ENCODE peak calls at places on chromosomes 2 and 18, in ten cellular contexts. L is OCI-LY7, Y is IMR-90, J is heart right ventricle, G is astrocyte, I is MM.1S, X is GM23338, A is dorsolateral prefrontal cortex, R is RWPE2, W is tibial nerve. Q is an unnamed sample.

GRCh38 chr2:113977660-113978523 is 88.0 kb downstream of the ACTR3 start:
- DNase-seq in L (no peak), Y (peak), J (no peak), G (peak), I (no peak), X (peak), A (no peak), R (no peak), W (no peak), Q (no peak)

GRCh38 chr2:229445501-229446294 is 174.6 kb upstream of the PID1 start:
- DNase-seq in L (no peak), Y (peak), J (peak), G (peak), I (no peak), X (no peak), A (no peak), R (no peak), W (peak), Q (no peak)

GRCh38 chr18:3319399-3319798 is 57.5 kb downstream of the MYL12B start:
- DNase-seq in L (no peak), Y (no peak), J (no peak), G (peak), I (no peak), X (no peak), A (no peak), R (no peak), W (no peak), Q (no peak)

GRCh38 chr2:241545113-241545512 is 13.4 kb upstream of the BOK start:
- DNase-seq in L (no peak), Y (peak), J (no peak), G (peak), I (no peak), X (no peak), A (no peak), R (no peak), W (no peak), Q (no peak)

GRCh38 chr2:69686855-69687254 is 43.3 kb upstream of the AAK1 start:
- DNase-seq in L (no peak), Y (no peak), J (no peak), G (no peak), I (no peak), X (no peak), A (no peak), R (no peak), W (no peak), Q (no peak)

GRCh38 chr2:120797421-120798289 is 62.0 kb downstream of the GLI2 start:
- DNase-seq in L (no peak), Y (no peak), J (no peak), G (no peak), I (no peak), X (peak), A (no peak), R (no peak), W (no peak), Q (no peak)

GRCh38 chr2:16214861-16215260 is 274.5 kb downstream of the MYCN start:
- DNase-seq in L (no peak), Y (no peak), J (no peak), G (no peak), I (no peak), X (no peak), A (no peak), R (no peak), W (no peak), Q (no peak)

GRCh38 chr2:28565720-28566295 is 69.9 kb downstream of the PLB1 start:
- DNase-seq in L (no peak), Y (no peak), J (no peak), G (no peak), I (no peak), X (peak), A (no peak), R (peak), W (no peak), Q (no peak)

GRCh38 chr2:195407782-195408181 is 249.2 kb upstream of the SLC39A10 start:
- DNase-seq in L (no peak), Y (peak), J (no peak), G (peak), I (no peak), X (no peak), A (no peak), R (no peak), W (no peak), Q (no peak)

GRCh38 chr18:64165906-64166305 is 17.0 kb upstream of the LINC00305 start:
- DNase-seq in L (no peak), Y (no peak), J (no peak), G (peak), I (no peak), X (no peak), A (no peak), R (no peak), W (no peak), Q (no peak)

GRCh38 chr2:120669121-120669952 is 66.3 kb upstream of the GLI2 start:
- DNase-seq in L (peak), Y (peak), J (no peak), G (peak), I (no peak), X (peak), A (no peak), R (no peak), W (no peak), Q (no peak)

GRCh38 chr2:109016376-109016775 is 27.4 kb upstream of the EDAR start:
- DNase-seq in L (no peak), Y (no peak), J (no peak), G (no peak), I (no peak), X (no peak), A (no peak), R (no peak), W (no peak), Q (no peak)

GRCh38 chr2:241558532-241559488 is at the start of gene BOK:
- DNase-seq in L (no peak), Y (peak), J (peak), G (peak), I (no peak), X (peak), A (peak), R (peak), W (no peak), Q (no peak)

GRCh38 chr18:76679877-76680276 is 142.5 kb upstream of the ZNF236 start:
- DNase-seq in L (no peak), Y (no peak), J (no peak), G (no peak), I (no peak), X (peak), A (no peak), R (no peak), W (no peak), Q (no peak)

GRCh38 chr2:224802407-224802806 is 86.2 kb upstream of the CCDC195 start:
- DNase-seq in L (no peak), Y (peak), J (no peak), G (peak), I (no peak), X (no peak), A (no peak), R (no peak), W (no peak), Q (no peak)

GRCh38 chr2:207914716-207915115 is 110.6 kb downstream of the PLEKHM3 start:
- DNase-seq in L (no peak), Y (no peak), J (no peak), G (no peak), I (no peak), X (no peak), A (no peak), R (no peak), W (no peak), Q (no peak)

GRCh38 chr2:1632006-1632348 is 112.3 kb downstream of the PXDN start:
- DNase-seq in L (no peak), Y (peak), J (no peak), G (peak), I (peak), X (no peak), A (no peak), R (peak), W (no peak), Q (no peak)

GRCh38 chr2:38526195-38526594 is 76.5 kb downstream of the HNRNPLL start:
- DNase-seq in L (no peak), Y (peak), J (no peak), G (no peak), I (no peak), X (no peak), A (no peak), R (no peak), W (no peak), Q (no peak)

GRCh38 chr2:101844055-101844635 is 146.6 kb downstream of the MAP4K4 start:
- DNase-seq in L (no peak), Y (peak), J (no peak), G (peak), I (no peak), X (no peak), A (no peak), R (no peak), W (no peak), Q (no peak)

GRCh38 chr2:140154711-140155110 is 1374.5 kb upstream of the NXPH2 start:
- DNase-seq in L (no peak), Y (no peak), J (no peak), G (no peak), I (no peak), X (no peak), A (no peak), R (no peak), W (no peak), Q (no peak)

GRCh38 chr2:111160758-111161157 is 40.0 kb downstream of the BCL2L11 start:
- DNase-seq in L (no peak), Y (peak), J (no peak), G (peak), I (no peak), X (no peak), A (no peak), R (no peak), W (no peak), Q (no peak)

GRCh38 chr2:228059735-228060134 is 121.8 kb downstream of the SPHKAP start:
- DNase-seq in L (no peak), Y (no peak), J (no peak), G (no peak), I (no peak), X (no peak), A (no peak), R (no peak), W (no peak), Q (no peak)

GRCh38 chr2:225100269-225100668 is 58.0 kb upstream of the DOCK10 start:
- DNase-seq in L (no peak), Y (peak), J (no peak), G (peak), I (no peak), X (peak), A (no peak), R (no peak), W (no peak), Q (no peak)

GRCh38 chr18:55546873-55547704 is 40.9 kb downstream of the TCF4 start:
- DNase-seq in L (no peak), Y (peak), J (no peak), G (peak), I (no peak), X (no peak), A (no peak), R (no peak), W (no peak), Q (no peak)

GRCh38 chr2:32485399-32485798 is 128.6 kb downstream of the BIRC6 start:
- DNase-seq in L (no peak), Y (peak), J (no peak), G (no peak), I (no peak), X (no peak), A (no peak), R (no peak), W (no peak), Q (no peak)

GRCh38 chr2:85549095-85549494 is 10.1 kb downstream of the MAT2A start:
- DNase-seq in L (no peak), Y (no peak), J (no peak), G (no peak), I (no peak), X (no peak), A (no peak), R (no peak), W (no peak), Q (no peak)

GRCh38 chr2:162710282-162710891 is 128.2 kb downstream of the KCNH7 start:
- DNase-seq in L (no peak), Y (no peak), J (no peak), G (peak), I (no peak), X (no peak), A (no peak), R (no peak), W (no peak), Q (no peak)

GRCh38 chr2:115165529-115166109 is 723.2 kb downstream of the DPP10 start:
- DNase-seq in L (peak), Y (peak), J (no peak), G (peak), I (peak), X (peak), A (no peak), R (no peak), W (no peak), Q (no peak)

GRCh38 chr2:106139575-106139935 is 54.5 kb downstream of the UXS1 start:
- DNase-seq in L (no peak), Y (no peak), J (no peak), G (no peak), I (no peak), X (no peak), A (no peak), R (no peak), W (no peak), Q (no peak)
- H3K27ac ChIP-seq in L (no peak), Y (peak), J (peak), G (no peak), I (no peak), X (no peak), A (no peak), R (no peak), W (peak), Q (no peak)

GRCh38 chr2:118805061-118805690 is 42.3 kb downstream of the EN1 start:
- DNase-seq in L (no peak), Y (no peak), J (no peak), G (no peak), I (no peak), X (no peak), A (no peak), R (no peak), W (no peak), Q (no peak)
- H3K4me3 ChIP-seq in L (no peak), Y (no peak), J (no peak), G (no peak), I (no peak), X (no peak), A (no peak), R (no peak), W (no peak), Q (no peak)

GRCh38 chr2:231411871-231412615 is 16.5 kb downstream of the B3GNT7 start:
- DNase-seq in L (peak), Y (peak), J (peak), G (peak), I (peak), X (peak), A (peak), R (no peak), W (peak), Q (peak)

GRCh38 chr2:231411237-231411636 is 15.7 kb downstream of the B3GNT7 start:
- DNase-seq in L (no peak), Y (no peak), J (no peak), G (no peak), I (no peak), X (peak), A (no peak), R (no peak), W (no peak), Q (no peak)

GRCh38 chr2:231412616-231412963 is 17.1 kb downstream of the B3GNT7 start:
- DNase-seq in L (no peak), Y (no peak), J (no peak), G (no peak), I (no peak), X (no peak), A (no peak), R (no peak), W (no peak), Q (no peak)

GRCh38 chr2:231409773-231410172 is 14.3 kb downstream of the B3GNT7 start:
- DNase-seq in L (no peak), Y (no peak), J (no peak), G (no peak), I (no peak), X (no peak), A (no peak), R (no peak), W (no peak), Q (no peak)

DNA sequence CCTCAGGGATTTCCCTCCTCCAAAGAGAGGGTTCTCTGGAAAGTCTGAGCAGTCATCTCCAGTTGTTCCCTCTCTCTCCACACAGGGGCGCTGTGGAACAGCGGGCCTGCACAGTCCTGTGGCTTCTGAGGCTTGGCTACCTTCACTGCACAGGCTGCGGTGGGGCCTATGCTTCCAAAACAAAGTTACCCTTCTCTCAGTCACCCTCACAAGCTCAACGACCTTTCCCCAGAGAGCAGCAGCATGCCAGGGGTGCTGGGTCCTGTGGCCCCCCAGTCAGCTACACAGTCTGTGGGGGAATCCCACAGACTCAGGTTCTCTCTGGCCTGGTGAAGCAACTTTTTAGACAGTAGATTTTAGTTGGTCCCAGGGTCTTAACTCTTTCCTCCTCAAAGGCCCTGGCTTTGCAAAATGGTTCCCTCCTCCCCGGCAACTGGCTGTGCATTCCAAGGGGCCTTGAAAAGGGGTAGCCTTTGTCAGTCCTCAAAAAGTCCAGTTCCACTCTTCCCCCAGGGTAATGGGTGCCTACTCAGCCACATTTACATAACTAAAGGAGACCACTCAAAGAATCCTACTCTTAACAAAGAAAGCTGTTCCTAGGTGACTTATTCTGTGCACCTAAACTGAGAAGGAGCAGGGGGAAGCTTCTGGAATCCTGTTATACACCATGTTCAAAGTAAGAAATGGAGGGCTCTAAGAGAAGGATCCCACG is 14.9 kb downstream of the B3GNT7 start:
- DNase-seq in L (no peak), Y (no peak), J (no peak), G (no peak), I (no peak), X (peak), A (no peak), R (no peak), W (no peak), Q (no peak)
- H3K27ac ChIP-seq in L (no peak), Y (no peak), J (no peak), G (no peak), I (no peak), X (peak), A (no peak), R (no peak), W (no peak), Q (no peak)

DNA sequence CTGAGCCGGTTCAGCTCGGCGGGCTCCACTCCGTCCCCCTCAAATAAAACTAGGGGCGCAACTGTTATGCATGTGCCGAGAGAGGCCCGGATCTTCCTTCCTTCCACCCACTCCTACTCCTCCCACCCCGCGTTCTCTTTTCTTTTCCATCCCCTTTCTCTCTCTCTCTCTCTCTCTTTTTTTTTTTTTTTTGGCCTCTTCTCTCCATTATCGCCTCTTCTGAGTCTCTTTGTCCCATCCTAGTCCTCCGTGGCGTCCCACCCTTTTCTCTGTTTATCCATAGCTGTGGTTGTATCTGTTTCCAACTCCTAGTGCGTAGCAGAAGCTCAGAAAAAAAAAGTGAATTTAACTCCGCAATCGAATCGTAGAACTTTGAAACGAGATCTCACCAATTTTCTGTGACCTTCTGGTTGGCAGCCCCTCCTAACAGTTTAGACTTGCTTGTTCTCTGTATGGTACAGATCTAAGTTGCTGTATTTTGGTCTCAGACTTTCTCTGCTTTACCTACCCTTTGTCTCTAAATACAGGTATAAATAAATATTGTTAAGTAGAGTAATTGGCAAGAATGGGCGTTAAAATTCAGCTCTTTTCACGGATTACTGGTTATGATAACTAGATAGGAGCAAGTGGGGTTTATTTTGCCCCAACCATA is 3.6 kb downstream of the RAX start:
- DNase-seq in L (no peak), Y (no peak), J (no peak), G (no peak), I (no peak), X (no peak), A (no peak), R (no peak), W (no peak), Q (no peak)
- H3K4me3 ChIP-seq in L (no peak), Y (no peak), J (no peak), G (no peak), I (peak), X (peak), A (no peak), R (no peak), W (no peak), Q (no peak)